ENCODE peak calls at places on chromosomes 13 and 19, in four cellular contexts. E is stomach, D is endothelial cell of umbilical vein, X is esophagus muscularis mucosa. G is an unnamed sample.

GRCh38 chr13:27481766-27482165 is 31.4 kb upstream of the MTIF3 start:
- DNase-seq in E (peak; percentile 54), D (peak; percentile 28), X (no peak), G (no peak)

GRCh38 chr19:57935731-57936130 is 529 bp upstream of the ZNF418 start:
- DNase-seq in E (no peak), D (no peak), X (no peak), G (no peak)

GRCh38 chr19:55070755-55071502 is 4.7 kb upstream of the EPS8L1 start:
- DNase-seq in E (peak; percentile 73), D (no peak), X (no peak), G (no peak)

GRCh38 chr19:7492142-7493055 is 3.6 kb upstream of the PEX11G start:
- DNase-seq in E (no peak), D (peak; percentile 72), X (no peak), G (no peak)

GRCh38 chr19:45173816-45174215 is 4.2 kb downstream of the TRAPPC6A start:
- DNase-seq in E (no peak), D (no peak), X (no peak), G (no peak)

GRCh38 chr19:6536138-6536671 is 5.4 kb downstream of the TNFSF9 start:
- DNase-seq in E (peak; percentile 50), D (peak; percentile 44), X (no peak), G (peak; percentile 88)

GRCh38 chr13:32031815-32032345 is 306 bp downstream of the FRY start:
- DNase-seq in E (no peak), D (peak; percentile 30), X (no peak), G (no peak)

GRCh38 chr19:37333457-37333856 is 37.4 kb upstream of the ZNF527 start:
- DNase-seq in E (no peak), D (peak; percentile 42), X (no peak), G (no peak)

GRCh38 chr19:45927565-45928261 is 13.1 kb upstream of the NANOS2 start:
- DNase-seq in E (peak; percentile 93), D (peak; percentile 91), X (peak; percentile 93), G (peak; percentile 95)

GRCh38 chr19:33512021-33512420 is 9.6 kb downstream of the PEPD start:
- DNase-seq in E (no peak), D (no peak), X (no peak), G (no peak)

GRCh38 chr19:29662604-29663404 is 2.5 kb upstream of the PLEKHF1 start:
- DNase-seq in E (peak; percentile 74), D (peak; percentile 69), X (no peak), G (no peak)

GRCh38 chr13:65940720-65941119 is 1289.4 kb downstream of the PCDH9 start:
- DNase-seq in E (no peak), D (no peak), X (no peak), G (no peak)

GRCh38 chr19:22446605-22447004 is 24.5 kb upstream of the ZNF98 start:
- DNase-seq in E (no peak), D (no peak), X (no peak), G (no peak)

GRCh38 chr13:71712988-71713653 is 153.9 kb downstream of the DACH1 start:
- DNase-seq in E (no peak), D (peak; percentile 92), X (no peak), G (no peak)

GRCh38 chr13:24668955-24669354 is 11.3 kb upstream of the ATP12A start:
- DNase-seq in E (no peak), D (no peak), X (no peak), G (no peak)

GRCh38 chr19:6409346-6409745 is 15.3 kb downstream of the KHSRP start:
- DNase-seq in E (no peak), D (no peak), X (no peak), G (no peak)

DNA sequence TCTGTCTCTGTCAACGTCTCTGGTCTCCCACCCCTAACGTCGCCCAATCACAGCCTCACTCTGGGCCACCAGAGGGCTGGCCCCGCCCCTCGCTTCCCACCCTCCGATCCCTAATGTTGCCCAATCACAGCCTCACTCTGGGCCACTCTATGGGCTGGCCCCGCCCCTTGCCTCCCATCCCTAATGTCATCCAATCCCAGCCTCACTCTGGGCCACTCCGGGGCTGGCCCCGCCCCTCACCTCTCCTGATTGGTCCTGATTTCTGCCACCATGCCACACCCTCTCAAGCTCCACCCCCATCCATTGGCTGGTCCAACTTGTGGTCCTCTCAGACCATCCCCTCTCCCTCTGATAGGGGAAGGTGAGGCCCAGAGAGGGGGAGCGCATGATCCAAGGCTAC is 24.9 kb downstream of the CELF5 start:
- DNase-seq in E (no peak), D (no peak), X (no peak), G (no peak)
- TF ChIP-seq POLR2AphosphoS5 in E (no peak), D (no peak), X (no peak), G (no peak)

DNA sequence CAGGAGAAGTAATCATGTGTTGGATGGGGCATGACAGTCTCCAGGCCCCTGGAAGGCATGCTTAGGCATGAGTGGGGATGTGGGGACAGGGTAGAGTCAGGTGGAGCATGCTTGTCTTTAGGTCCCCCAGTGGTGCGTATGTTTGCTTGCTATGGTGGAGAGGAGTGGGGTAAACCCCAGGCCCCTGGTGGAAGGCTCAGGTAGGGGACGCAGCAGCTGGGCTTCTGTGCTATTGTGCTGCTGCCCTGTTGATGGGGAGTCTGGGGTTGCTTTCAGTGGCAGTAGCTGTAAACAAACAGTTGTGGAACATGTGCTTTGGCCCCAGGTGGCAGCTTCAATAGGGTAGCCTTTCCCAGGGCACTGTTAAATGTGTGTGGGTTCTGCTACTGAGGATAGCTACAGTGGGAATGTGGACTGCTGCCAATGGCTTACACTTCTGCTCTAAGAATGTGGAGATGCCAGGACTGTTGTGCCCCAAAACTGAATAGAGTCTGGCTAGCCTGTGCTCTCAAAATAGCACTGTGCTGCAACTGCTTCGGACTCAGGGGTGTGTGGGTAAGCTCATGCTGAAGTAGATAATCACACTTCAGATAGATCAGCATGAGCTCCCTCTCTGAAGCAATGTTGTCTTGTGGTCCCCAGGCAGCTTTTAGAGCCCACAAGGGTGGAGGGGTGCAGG is 1257.3 kb downstream of the DIAPH3 start:
- DNase-seq in E (no peak), D (no peak), X (no peak), G (no peak)
- TF ChIP-seq POLR2AphosphoS5 in E (no peak), D (no peak), X (no peak), G (no peak)

DNA sequence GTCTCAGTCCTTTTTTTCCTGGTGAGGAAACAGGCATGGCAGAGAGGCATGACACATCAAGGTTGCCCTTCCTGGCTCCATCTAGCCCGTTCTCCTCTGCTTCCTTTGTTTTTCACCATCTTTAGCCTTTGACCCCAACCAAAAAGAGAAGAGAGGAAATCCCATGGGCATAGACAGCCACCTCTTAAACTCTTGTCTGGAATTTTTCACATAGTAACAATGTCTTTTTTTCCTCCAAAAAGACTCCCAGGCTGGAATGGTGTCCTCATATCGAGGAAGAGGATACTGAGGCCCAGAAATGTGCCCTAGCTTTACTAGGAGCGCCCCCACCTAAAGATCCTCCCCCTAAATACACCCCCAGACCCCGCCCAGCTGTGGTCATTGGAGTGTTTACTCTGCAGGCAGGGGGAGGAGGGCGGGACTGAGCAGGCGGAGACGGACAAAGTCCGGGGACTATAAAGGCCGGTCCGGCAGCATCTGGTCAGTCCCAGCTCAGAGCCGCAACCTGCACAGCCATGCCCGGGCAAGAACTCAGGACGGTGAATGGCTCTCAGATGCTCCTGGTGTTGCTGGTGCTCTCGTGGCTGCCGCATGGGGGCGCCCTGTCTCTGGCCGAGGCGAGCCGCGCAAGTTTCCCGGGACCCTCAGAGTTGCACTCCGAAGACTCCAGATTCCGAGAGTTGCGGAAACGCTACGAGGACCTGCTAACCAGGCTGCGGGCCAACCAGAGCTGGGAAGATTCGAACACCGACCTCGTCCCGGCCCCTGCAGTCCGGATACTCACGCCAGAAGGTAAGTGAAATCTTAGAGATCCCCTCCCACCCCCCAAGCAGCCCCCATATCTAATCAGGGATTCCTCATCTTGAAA is at the start of gene GDF15:
- DNase-seq in E (peak; percentile 96), D (peak; percentile 97), X (peak; percentile 94), G (no peak)
- TF ChIP-seq POLR2AphosphoS5 in E (peak; percentile 99), D (peak; percentile 100), X (peak; percentile 69), G (peak; percentile 75)

DNA sequence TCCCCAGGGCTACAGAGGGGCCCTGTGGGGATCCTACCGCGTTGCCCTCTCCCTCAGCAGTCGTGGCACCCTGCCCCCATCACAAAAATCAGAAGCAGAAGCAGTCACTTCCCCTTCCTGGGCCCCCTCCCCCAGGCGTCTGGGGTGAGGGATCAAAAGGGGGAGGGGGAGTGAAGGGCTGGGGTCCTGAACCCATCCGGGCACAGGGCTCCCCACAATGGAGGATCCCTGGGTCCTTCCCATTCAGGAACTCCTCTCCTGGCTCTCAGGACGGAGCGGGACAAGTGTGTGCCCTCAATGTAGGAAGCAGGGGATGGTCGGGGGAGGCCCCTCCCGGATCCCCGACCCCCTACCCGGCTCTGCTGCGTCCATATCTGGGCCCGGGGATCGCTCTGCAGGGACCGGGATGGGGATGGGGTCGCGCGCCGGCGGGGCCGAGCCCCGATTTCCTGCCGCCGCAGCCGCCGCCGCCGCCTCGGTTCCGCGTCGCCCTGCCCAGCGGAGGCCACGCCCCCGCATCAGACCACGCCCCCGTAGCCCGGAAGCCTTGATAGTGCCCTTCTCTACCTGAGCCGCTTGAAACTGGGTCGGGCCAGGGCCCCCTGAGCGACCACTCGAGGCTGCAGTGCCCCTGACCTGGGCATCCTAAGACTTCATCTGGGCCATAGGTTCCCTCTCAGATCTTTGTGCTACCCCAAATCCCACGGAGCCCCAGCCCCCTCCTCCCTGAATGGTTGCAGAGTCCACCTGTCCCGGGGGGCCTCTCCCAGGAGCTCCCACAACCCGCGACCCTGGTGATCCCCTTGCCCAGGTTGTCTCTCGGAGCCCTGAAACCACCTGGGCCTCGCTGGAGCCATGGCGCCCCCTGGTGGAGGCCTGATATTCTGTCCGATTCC is at the start of gene GMIP:
- DNase-seq in E (peak; percentile 88), D (peak; percentile 45), X (peak; percentile 93), G (peak; percentile 97)
- TF ChIP-seq POLR2AphosphoS5 in E (no peak), D (peak; percentile 70), X (peak; percentile 24), G (peak; percentile 17)

GRCh38 chr19:10104665-10105221 is 1.4 kb upstream of the PPAN start:
- DNase-seq in E (no peak), D (no peak), X (no peak), G (peak; percentile 53)
- TF ChIP-seq POLR2AphosphoS5 in E (peak; percentile 8), D (no peak), X (no peak), G (peak; percentile 63)

GRCh38 chr13:30331331-30331771 is 24.0 kb upstream of the KATNAL1 start:
- DNase-seq in E (no peak), D (no peak), X (no peak), G (no peak)
- TF ChIP-seq POLR2AphosphoS5 in E (no peak), D (no peak), X (no peak), G (no peak)

G was measured in GM12891.